ENCODE peak calls at places on chromosome 3, in eight cellular contexts. V is effector memory CD4-positive, alpha-beta T cell; S is AG04449; K is bronchial epithelial cell; R is thyroid gland; X is body of pancreas; O is colonic mucosa; Y is fibroblast of the aortic adventitia. H is an unnamed sample.

GRCh38 chr3:99176169-99176964 is 274.9 kb upstream of the DCBLD2 start:
- DNase-seq in R (no peak), V (no peak), Y (no peak), X (no peak), S (no peak), K (no peak), O (no peak), H (no peak)

GRCh38 chr3:124887177-124887995 is at the start of gene ITGB5:
- DNase-seq in S (no peak), X (peak), K (peak), O (peak), Y (peak), V (no peak), R (peak), H (no peak)

GRCh38 chr3:108538083-108538482 is 27.7 kb upstream of the MYH15 start:
- DNase-seq in X (no peak), O (no peak), R (no peak), K (no peak), V (no peak), Y (no peak), S (no peak), H (no peak)

GRCh38 chr3:141286856-141287255 is 55.2 kb downstream of the PXYLP1 start:
- DNase-seq in O (no peak), Y (no peak), K (no peak), R (no peak), S (no peak), V (no peak), X (no peak), H (no peak)

GRCh38 chr3:66107855-66108254 is 69.1 kb upstream of the MAGI1 start:
- DNase-seq in X (no peak), K (no peak), R (peak), Y (peak), V (no peak), S (peak), O (no peak), H (peak)

GRCh38 chr3:52102934-52103333 is 46.6 kb upstream of the DUSP7 start:
- DNase-seq in Y (no peak), V (no peak), X (no peak), S (no peak), R (no peak), K (no peak), O (no peak), H (no peak)

GRCh38 chr3:174548841-174549623 is 310.1 kb upstream of the NAALADL2 start:
- DNase-seq in R (no peak), Y (no peak), V (no peak), X (no peak), O (no peak), S (no peak), K (no peak), H (no peak)

GRCh38 chr3:55629432-55629831 is 142.3 kb upstream of the WNT5A start:
- DNase-seq in Y (no peak), V (no peak), O (peak), K (no peak), R (peak), S (no peak), X (peak), H (no peak)

GRCh38 chr3:112671930-112672715 is 31.2 kb upstream of the CCDC80 start:
- DNase-seq in V (no peak), X (no peak), Y (peak), S (peak), O (no peak), R (no peak), K (peak), H (peak)

GRCh38 chr3:122560680-122561079 is 3.4 kb downstream of the PARP9 start:
- DNase-seq in K (peak), R (peak), X (peak), V (no peak), O (peak), Y (peak), S (no peak), H (no peak)

GRCh38 chr3:73784647-73785420 is 160.1 kb upstream of the PDZRN3 start:
- DNase-seq in X (no peak), S (no peak), R (no peak), V (no peak), Y (peak), K (no peak), O (no peak), H (no peak)

GRCh38 chr3:8324727-8325126 is 176.9 kb upstream of the LMCD1 start:
- DNase-seq in K (peak), S (no peak), R (no peak), X (peak), Y (peak), O (no peak), V (peak), H (no peak)

GRCh38 chr3:52532517-52532837 is 1.2 kb downstream of the NT5DC2 start:
- DNase-seq in K (peak), R (no peak), O (no peak), S (no peak), V (no peak), Y (peak), X (no peak), H (peak)

GRCh38 chr3:71728632-71729342 is 3.6 kb upstream of the EIF4E3 start:
- DNase-seq in K (no peak), R (no peak), X (peak), V (no peak), S (no peak), O (no peak), Y (no peak), H (no peak)

GRCh38 chr3:113532698-113533533 is 561 bp downstream of the SIDT1 start:
- DNase-seq in O (peak), K (no peak), Y (no peak), R (peak), V (peak), X (peak), S (no peak), H (no peak)

GRCh38 chr3:117278424-117279190 is 569.0 kb downstream of the TUSC7 start:
- DNase-seq in V (no peak), O (peak), X (peak), K (peak), R (no peak), S (no peak), Y (peak), H (no peak)

GRCh38 chr3:106824856-106825255 is 552.4 kb upstream of the CCDC54 start:
- DNase-seq in K (peak), X (peak), S (no peak), Y (peak), O (no peak), V (no peak), R (peak), H (no peak)

GRCh38 chr3:106719583-106719982 is 657.7 kb upstream of the CCDC54 start:
- DNase-seq in R (no peak), V (no peak), S (no peak), Y (no peak), O (no peak), K (no peak), X (no peak), H (no peak)

DNA sequence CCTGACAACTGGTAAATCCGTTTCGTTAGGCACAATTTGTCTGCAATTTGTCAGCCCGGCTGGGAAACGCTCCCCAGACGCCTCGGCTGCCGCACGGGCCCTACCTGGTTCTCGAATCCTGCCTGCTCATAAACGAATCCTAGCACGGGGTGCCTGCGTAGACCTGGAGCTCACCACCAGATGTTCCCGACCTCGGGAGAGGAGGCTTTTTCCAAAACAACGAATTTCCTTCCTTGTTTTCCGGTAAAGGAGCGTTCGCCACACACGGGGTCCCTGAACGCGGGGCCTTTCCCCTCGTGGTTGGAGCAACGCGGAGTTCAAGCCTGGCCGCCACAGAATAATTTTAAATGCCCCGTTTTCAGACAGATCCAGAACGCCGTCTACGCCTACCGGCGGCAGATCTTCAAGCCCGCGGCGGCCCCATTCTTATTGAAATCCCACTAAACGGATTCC is 1.1 kb downstream of the GATA2 start:
- DNase-seq in Y (no peak), V (no peak), R (no peak), S (no peak), X (no peak), O (no peak), K (no peak), H (no peak)
- H3K4me3 ChIP-seq in Y (no peak), V (peak), R (no peak), S (peak), X (peak), O (no peak), K (no peak), H (no peak)

GRCh38 chr3:48561045-48561736 is 2.4 kb downstream of the UCN2 start:
- DNase-seq in O (peak), Y (peak), S (no peak), R (peak), X (peak), V (no peak), K (no peak), H (no peak)
- H3K4me3 ChIP-seq in O (no peak), Y (no peak), S (peak), R (no peak), X (no peak), V (no peak), K (no peak), H (peak)

GRCh38 chr3:178059836-178060235 is 476.4 kb upstream of the KCNMB2 start:
- DNase-seq in R (no peak), K (no peak), V (no peak), O (no peak), S (no peak), X (no peak), Y (no peak), H (no peak)
- H3K4me3 ChIP-seq in R (no peak), K (no peak), V (no peak), O (no peak), S (no peak), X (no peak), Y (no peak), H (no peak)

GRCh38 chr3:153144779-153145178 is 17.2 kb upstream of the RAP2B start:
- DNase-seq in K (peak), O (no peak), R (no peak), V (no peak), Y (peak), S (peak), X (no peak), H (peak)
- H3K4me3 ChIP-seq in K (no peak), O (no peak), R (no peak), V (no peak), Y (no peak), S (no peak), X (no peak), H (no peak)

DNA sequence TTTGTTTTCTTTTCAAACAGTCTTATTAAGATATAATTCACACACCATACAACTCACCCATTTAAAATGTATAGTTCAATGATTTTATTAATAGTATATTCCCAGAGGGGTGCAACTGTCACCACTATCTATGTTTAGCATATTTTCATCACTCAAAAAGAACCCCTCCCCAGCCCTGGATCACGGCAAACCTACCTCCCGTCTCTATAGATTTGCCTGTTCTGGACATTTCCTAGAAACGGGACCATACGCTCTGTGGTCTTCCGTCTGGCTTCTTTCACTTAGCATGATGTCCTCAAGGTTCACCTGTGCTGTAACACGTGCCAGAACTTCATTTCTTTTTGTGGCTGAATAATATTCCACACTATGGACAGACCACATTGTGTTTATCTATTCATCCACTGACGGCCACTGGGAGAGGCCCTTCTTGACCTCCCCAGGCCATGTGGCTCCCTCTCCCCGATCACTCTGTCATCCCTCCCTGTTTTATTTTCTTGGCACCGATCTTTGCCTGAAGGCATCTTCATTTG is 56.4 kb downstream of the IQSEC1 start:
- DNase-seq in S (no peak), K (no peak), Y (no peak), X (no peak), O (no peak), V (no peak), R (no peak), H (no peak)
- H3K4me3 ChIP-seq in S (no peak), K (no peak), Y (no peak), X (no peak), O (no peak), V (peak), R (no peak), H (no peak)

H was measured in skeletal muscle cell.